ENCODE peak calls at places on chromosomes 5 and 9, in four cellular contexts. P is astrocyte, G is ovary, Q is kidney epithelial cell. B is an unnamed sample. For H3K36me3 and H3K27me3, the result is how much of the 10 kb centered on the place peaks cover.

GRCh38 chr5:115774684-115775083 is 41.8 kb downstream of the CDO1 start:
- DNase-seq in P (no peak), G (no peak), Q (no peak), B (no peak)

GRCh38 chr9:107019216-107019615 is 156.2 kb downstream of the ZNF462 start:
- DNase-seq in P (peak), G (no peak), Q (peak), B (peak)

GRCh38 chr9:114906922-114907571 is 23.3 kb downstream of the TNFSF8 start:
- DNase-seq in P (peak), G (no peak), Q (no peak), B (no peak)

GRCh38 chr5:7671420-7671819 is 179.5 kb downstream of the CFAP90 start:
- DNase-seq in P (peak), G (no peak), Q (no peak), B (no peak)

GRCh38 chr9:15722888-15723287 is 170.0 kb downstream of the CCDC171 start:
- DNase-seq in P (peak), G (no peak), Q (no peak), B (no peak)

GRCh38 chr9:132116583-132116982 is 36.9 kb upstream of the MED27 start:
- DNase-seq in P (no peak), G (no peak), Q (no peak), B (no peak)

GRCh38 chr9:18256574-18256973 is 217.4 kb upstream of the ADAMTSL1 start:
- DNase-seq in P (no peak), G (no peak), Q (peak), B (no peak)

GRCh38 chr5:156409834-156410233 is 82.9 kb downstream of the SGCD start:
- DNase-seq in P (no peak), G (no peak), Q (no peak), B (no peak)

GRCh38 chr9:135693265-135693664 is 6.0 kb downstream of the SOHLH1 start:
- DNase-seq in P (no peak), G (no peak), Q (no peak), B (no peak)

GRCh38 chr9:70668751-70669150 is 254.3 kb upstream of the KLF9 start:
- DNase-seq in P (peak), G (no peak), Q (no peak), B (no peak)

GRCh38 chr9:32508728-32509127 is 17.3 kb downstream of the RIGI start:
- DNase-seq in P (no peak), G (no peak), Q (no peak), B (no peak)

GRCh38 chr5:124007675-124008398 is 495.9 kb downstream of the CSNK1G3 start:
- DNase-seq in P (peak), G (no peak), Q (no peak), B (no peak)

GRCh38 chr5:134738963-134739661 is 764 bp downstream of the CAMLG start:
- DNase-seq in P (peak), G (no peak), Q (no peak), B (no peak)

GRCh38 chr5:94577466-94578245 is 40.7 kb downstream of the KIAA0825 start:
- DNase-seq in P (peak), G (no peak), Q (no peak), B (no peak)

GRCh38 chr5:155010881-155011280 is 2.7 kb upstream of the KIF4B start:
- DNase-seq in P (no peak), G (no peak), Q (no peak), B (no peak)

GRCh38 chr5:50325237-50325832 is 115.8 kb downstream of the EMB start:
- DNase-seq in P (peak), G (no peak), Q (no peak), B (no peak)

GRCh38 chr9:17509698-17510097 is 69.2 kb upstream of the SH3GL2 start:
- DNase-seq in P (peak), G (no peak), Q (peak), B (no peak)

GRCh38 chr9:126150411-126151030 is 176.1 kb upstream of the MVB12B start:
- DNase-seq in P (no peak), G (no peak), Q (no peak), B (no peak)

GRCh38 chr9:656918-657583 is 184.4 kb upstream of the DMRT1 start:
- DNase-seq in P (no peak), G (no peak), Q (no peak), B (no peak)

GRCh38 chr5:159533197-159533596 is 202.9 kb upstream of the IL12B start:
- DNase-seq in P (peak), G (no peak), Q (no peak), B (peak)

GRCh38 chr5:35058395-35058794 is 10.6 kb upstream of the AGXT2 start:
- DNase-seq in P (no peak), G (no peak), Q (no peak), B (no peak)

GRCh38 chr5:123949043-123949804 is 437.2 kb downstream of the CSNK1G3 start:
- DNase-seq in P (no peak), G (peak), Q (no peak), B (no peak)

GRCh38 chr5:10065428-10066000 is 184.2 kb downstream of the ATPSCKMT start:
- DNase-seq in P (no peak), G (no peak), Q (no peak), B (no peak)

GRCh38 chr9:21160178-21160577 is 6.3 kb downstream of the IFNA21 start:
- DNase-seq in P (peak), G (no peak), Q (peak), B (no peak)

GRCh38 chr5:113036321-113036720 is 59.7 kb downstream of the DCP2 start:
- DNase-seq in P (no peak), G (no peak), Q (no peak), B (no peak)

GRCh38 chr9:73215249-73215648 is 63.6 kb downstream of the ANXA1 start:
- DNase-seq in P (no peak), G (no peak), Q (no peak), B (no peak)

GRCh38 chr5:89309268-89309667 is 426.3 kb upstream of the MEF2C start:
- DNase-seq in P (no peak), G (no peak), Q (no peak), B (no peak)

GRCh38 chr5:89308606-89309040 is 425.6 kb upstream of the MEF2C start:
- DNase-seq in P (no peak), G (no peak), Q (no peak), B (no peak)

GRCh38 chr5:89313044-89313443 is 430.1 kb upstream of the MEF2C start:
- DNase-seq in P (peak), G (no peak), Q (peak), B (no peak)

GRCh38 chr5:89303033-89303480 is 420.1 kb upstream of the MEF2C start:
- DNase-seq in P (no peak), G (no peak), Q (no peak), B (no peak)

GRCh38 chr5:89307972-89308371 is 425.0 kb upstream of the MEF2C start:
- DNase-seq in P (no peak), G (no peak), Q (no peak), B (no peak)
- H3K36me3 ChIP-seq in P (under half), G (under half), Q (under half), B (under half)

DNA sequence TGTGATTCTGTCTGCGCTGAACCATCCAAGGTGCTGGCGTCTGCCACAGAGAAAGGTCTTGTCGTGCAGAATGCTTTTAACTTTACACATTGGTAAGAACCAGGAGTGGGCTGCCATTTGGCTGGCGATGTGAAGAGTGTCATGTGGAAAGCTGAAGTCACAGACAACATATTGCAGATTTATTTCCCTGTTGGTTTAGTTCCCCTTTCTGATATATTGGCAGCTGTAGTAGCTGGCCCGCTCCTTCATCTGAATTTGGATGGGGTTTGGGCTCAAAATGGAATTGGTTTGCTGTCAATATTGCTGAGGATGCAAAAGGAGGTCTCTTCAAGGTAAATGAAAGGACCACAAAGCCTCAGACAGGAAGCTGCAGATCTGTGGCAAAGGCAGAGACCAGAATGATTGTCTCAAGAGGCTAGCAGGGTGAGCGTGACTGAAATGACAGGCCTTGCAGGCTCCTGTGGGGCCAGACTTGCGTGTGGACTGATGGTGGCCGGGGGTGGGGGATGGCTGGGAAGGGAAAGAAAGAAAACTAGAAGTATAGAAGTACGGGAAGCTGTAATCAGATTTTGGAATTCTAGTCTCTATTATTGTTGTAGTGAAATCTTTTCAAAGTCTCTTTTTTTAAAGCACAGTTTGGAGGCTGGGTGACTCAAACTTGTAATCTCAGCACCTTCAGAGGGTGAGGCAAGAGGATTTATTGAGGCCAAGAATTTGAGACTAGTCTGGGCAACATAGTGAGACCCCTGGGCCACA is 25.1 kb upstream of the CD180 start:
- DNase-seq in P (no peak), G (no peak), Q (no peak), B (no peak)
- H3K4me3 ChIP-seq in P (no peak), G (no peak), Q (no peak), B (no peak)

GRCh38 chr9:130541533-130541932 is 37.8 kb upstream of the FUBP3 start:
- DNase-seq in P (no peak), G (no peak), Q (no peak), B (no peak)

GRCh38 chr9:130536594-130537215 is 42.7 kb upstream of the FUBP3 start:
- DNase-seq in P (no peak), G (no peak), Q (no peak), B (no peak)

GRCh38 chr9:130535818-130536521 is 43.4 kb upstream of the FUBP3 start:
- DNase-seq in P (peak), G (peak), Q (no peak), B (peak)

GRCh38 chr9:130539473-130540223 is 39.7 kb upstream of the FUBP3 start:
- DNase-seq in P (peak), G (no peak), Q (peak), B (no peak)

GRCh38 chr9:130537346-130538050 is 41.9 kb upstream of the FUBP3 start:
- DNase-seq in P (no peak), G (no peak), Q (no peak), B (no peak)
- H3K27me3 ChIP-seq in P (under half), G (under half), Q (under half), B (under half)

GRCh38 chr9:128349125-128349524 is 8.8 kb downstream of the SLC27A4 start:
- DNase-seq in P (no peak), G (no peak), Q (no peak), B (no peak)
- H3K36me3 ChIP-seq in P (under half), G (under half), Q (under half), B (under half)

GRCh38 chr5:143390258-143390657 is 13.2 kb downstream of the NR3C1 start:
- DNase-seq in P (no peak), G (no peak), Q (no peak), B (no peak)

GRCh38 chr5:143395638-143396352 is 7.7 kb downstream of the NR3C1 start:
- DNase-seq in P (no peak), G (no peak), Q (no peak), B (no peak)

GRCh38 chr5:143386725-143387124 is 16.8 kb downstream of the NR3C1 start:
- DNase-seq in P (peak), G (no peak), Q (no peak), B (no peak)

GRCh38 chr5:143393516-143393915 is 10.0 kb downstream of the NR3C1 start:
- DNase-seq in P (no peak), G (no peak), Q (no peak), B (no peak)

GRCh38 chr5:143390941-143391340 is 12.5 kb downstream of the NR3C1 start:
- DNase-seq in P (no peak), G (no peak), Q (no peak), B (no peak)
- H3K4me3 ChIP-seq in P (no peak), G (no peak), Q (no peak), B (no peak)

GRCh38 chr9:121637441-121638222 is 13.8 kb upstream of the DAB2IP start:
- DNase-seq in P (no peak), G (peak), Q (no peak), B (no peak)
- H3K27me3 ChIP-seq in P (under half), G (under half), Q (under half), B (under half)

GRCh38 chr9:89312154-89312616 is 1.2 kb downstream of the CKS2 start:
- DNase-seq in P (no peak), G (no peak), Q (no peak), B (no peak)

GRCh38 chr9:89314955-89315354 is 3.3 kb upstream of the SECISBP2 start:
- DNase-seq in P (no peak), G (no peak), Q (no peak), B (no peak)

GRCh38 chr9:89311346-89312153 is 555 bp downstream of the CKS2 start:
- DNase-seq in P (no peak), G (no peak), Q (no peak), B (no peak)

GRCh38 chr9:89315482-89315881 is 2.8 kb upstream of the SECISBP2 start:
- DNase-seq in P (no peak), G (no peak), Q (no peak), B (no peak)

DNA sequence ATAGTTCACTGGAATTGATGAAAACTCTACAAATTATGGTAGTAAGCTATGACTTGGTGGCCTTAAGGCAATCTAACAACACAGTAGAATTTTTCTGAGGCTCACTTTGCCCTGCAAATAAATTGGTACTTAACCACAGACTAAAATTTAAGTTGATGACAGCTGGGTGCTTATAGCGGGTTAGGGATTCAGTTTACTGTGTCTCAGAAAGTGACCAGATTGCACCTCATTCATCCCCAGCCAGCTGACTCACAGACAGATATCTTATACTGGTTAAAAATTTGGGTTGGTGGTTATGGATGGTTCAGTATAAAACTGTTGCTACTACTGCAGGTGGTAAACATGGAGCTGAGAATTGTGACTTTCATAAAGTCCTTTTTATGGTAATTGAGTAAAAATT is 2.8 kb downstream of the CKS2 start:
- DNase-seq in P (peak), G (no peak), Q (no peak), B (no peak)
- H3K36me3 ChIP-seq in P (under half), G (under half), Q (under half), B (under half)

B was measured in BJ.